ENCODE peak calls at places on chromosomes 16 and 17, in five cellular contexts. P, W, R, Z and F are unnamed samples. For H3K27me3, the result is how much of the 10 kb centered on the place peaks cover.

GRCh38 chr17:75689441-75689873 is 22.3 kb downstream of the SAP30BP start:
- DNase-seq in R (no peak), P (no peak), Z (no peak), W (no peak), F (no peak)

GRCh38 chr17:48637323-48638260 is 11.4 kb upstream of the HOXB9 start:
- DNase-seq in P (no peak), R (no peak), Z (peak), W (no peak), F (no peak)

GRCh38 chr16:84986879-84987278 is 24.5 kb downstream of the ZDHHC7 start:
- DNase-seq in W (no peak), R (no peak), P (peak), Z (no peak), F (no peak)

GRCh38 chr17:16328997-16329396 is 24.3 kb downstream of the CENPV start:
- DNase-seq in P (no peak), Z (no peak), R (no peak), W (no peak), F (peak)

GRCh38 chr17:28925912-28926365 is 23.1 kb upstream of the DHRS13 start:
- DNase-seq in W (no peak), Z (peak), P (no peak), R (no peak), F (no peak)

GRCh38 chr17:40062347-40063033 is at the start of gene THRA:
- DNase-seq in R (peak), W (peak), P (peak), Z (no peak), F (peak)

GRCh38 chr17:70270554-70270953 is 101.2 kb downstream of the KCNJ2 start:
- DNase-seq in P (no peak), W (no peak), Z (no peak), R (no peak), F (no peak)

GRCh38 chr17:18921912-18922451 is 30.0 kb upstream of the SLC5A10 start:
- DNase-seq in W (peak), R (no peak), Z (peak), P (no peak), F (no peak)

GRCh38 chr17:58172369-58173071 is 5.7 kb downstream of the OR4D2 start:
- DNase-seq in P (no peak), W (no peak), Z (peak), R (no peak), F (peak)

GRCh38 chr16:23905027-23905426 is 69.2 kb downstream of the PRKCB start:
- DNase-seq in R (no peak), P (no peak), Z (peak), W (peak), F (no peak)

GRCh38 chr16:88380099-88380498 is 2.7 kb upstream of the ZNF469 start:
- DNase-seq in W (peak), Z (no peak), R (no peak), P (peak), F (no peak)

GRCh38 chr17:17523001-17523713 is 27.0 kb upstream of the RASD1 start:
- DNase-seq in Z (no peak), W (no peak), R (no peak), P (peak), F (peak)

GRCh38 chr17:1271020-1271423 is 778 bp downstream of the BHLHA9 start:
- DNase-seq in W (no peak), R (no peak), P (no peak), Z (no peak), F (no peak)

GRCh38 chr16:86030116-86030515 is 131.2 kb downstream of the IRF8 start:
- DNase-seq in P (no peak), Z (no peak), R (no peak), W (peak), F (no peak)

GRCh38 chr16:87131061-87131995 is 185.9 kb downstream of the C16orf95 start:
- DNase-seq in P (no peak), R (no peak), Z (no peak), W (no peak), F (no peak)

GRCh38 chr17:81868674-81869220 is 2.4 kb downstream of the ARHGDIA start:
- DNase-seq in Z (peak), P (no peak), W (peak), R (no peak), F (peak)

GRCh38 chr16:46620265-46621005 is 744 bp downstream of the SHCBP1 start:
- DNase-seq in Z (no peak), P (no peak), W (no peak), R (no peak), F (no peak)

GRCh38 chr17:77782611-77783010 is 175.9 kb upstream of the TNRC6C start:
- DNase-seq in W (no peak), R (no peak), P (no peak), Z (no peak), F (no peak)

GRCh38 chr17:77785526-77785925 is 173.0 kb upstream of the TNRC6C start:
- DNase-seq in Z (no peak), W (no peak), R (no peak), P (no peak), F (no peak)

GRCh38 chr17:77783991-77784820 is 174.3 kb upstream of the TNRC6C start:
- DNase-seq in Z (no peak), W (no peak), R (no peak), P (no peak), F (no peak)

GRCh38 chr17:77786740-77787505 is 171.6 kb upstream of the TNRC6C start:
- DNase-seq in W (no peak), Z (no peak), R (no peak), P (no peak), F (no peak)

GRCh38 chr17:77786090-77786489 is 172.4 kb upstream of the TNRC6C start:
- DNase-seq in Z (no peak), W (no peak), P (no peak), R (no peak), F (no peak)
- H3K27me3 ChIP-seq in Z (under half), W (under half), P (under half), R (under half), F (under half)

GRCh38 chr17:79777844-79778503 is at the start of gene CBX2:
- DNase-seq in Z (peak), R (no peak), P (peak), W (peak), F (peak)

GRCh38 chr17:79779088-79779529 is 1.2 kb downstream of the CBX2 start:
- DNase-seq in W (peak), P (peak), Z (no peak), R (no peak), F (no peak)

GRCh38 chr17:79777166-79777843 is 643 bp upstream of the CBX2 start:
- DNase-seq in W (peak), R (no peak), P (peak), Z (peak), F (peak)

GRCh38 chr17:79779661-79780365 is 1.9 kb downstream of the CBX2 start:
- DNase-seq in P (peak), R (no peak), W (peak), Z (no peak), F (no peak)

DNA sequence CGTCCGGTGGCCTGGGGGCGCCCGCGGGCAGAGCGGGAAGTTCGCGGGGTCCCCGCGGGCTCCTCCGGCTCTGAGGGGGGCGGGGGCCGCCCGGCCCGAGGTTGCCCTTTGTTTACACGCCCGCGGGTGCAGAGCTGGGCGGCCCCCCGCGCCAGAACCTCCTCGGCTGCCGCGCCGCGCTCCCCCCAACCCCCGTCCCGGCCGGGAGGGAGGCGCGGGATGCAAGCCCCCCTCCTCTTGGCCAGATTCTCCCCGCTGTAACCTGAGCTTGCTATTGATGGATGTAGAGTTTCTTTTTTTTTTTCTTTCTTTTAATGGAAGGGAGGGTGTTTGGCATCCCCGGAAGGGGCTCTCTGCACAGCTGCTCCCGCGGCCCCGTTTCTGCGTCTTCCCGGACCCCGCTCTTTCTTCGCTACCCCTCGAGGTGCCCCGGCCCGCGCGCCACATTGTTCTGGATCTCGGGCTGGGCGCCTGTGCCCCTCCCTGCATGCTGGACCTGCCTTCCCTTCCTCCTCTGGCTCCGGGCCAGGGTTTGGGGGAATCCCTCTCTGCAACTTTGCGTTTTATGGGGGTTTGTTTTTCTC is 648 bp downstream of the CBX2 start:
- DNase-seq in Z (no peak), R (no peak), W (peak), P (peak), F (peak)
- H3K27me3 ChIP-seq in Z (under half), R (under half), W (under half), P (under half), F (under half)

DNA sequence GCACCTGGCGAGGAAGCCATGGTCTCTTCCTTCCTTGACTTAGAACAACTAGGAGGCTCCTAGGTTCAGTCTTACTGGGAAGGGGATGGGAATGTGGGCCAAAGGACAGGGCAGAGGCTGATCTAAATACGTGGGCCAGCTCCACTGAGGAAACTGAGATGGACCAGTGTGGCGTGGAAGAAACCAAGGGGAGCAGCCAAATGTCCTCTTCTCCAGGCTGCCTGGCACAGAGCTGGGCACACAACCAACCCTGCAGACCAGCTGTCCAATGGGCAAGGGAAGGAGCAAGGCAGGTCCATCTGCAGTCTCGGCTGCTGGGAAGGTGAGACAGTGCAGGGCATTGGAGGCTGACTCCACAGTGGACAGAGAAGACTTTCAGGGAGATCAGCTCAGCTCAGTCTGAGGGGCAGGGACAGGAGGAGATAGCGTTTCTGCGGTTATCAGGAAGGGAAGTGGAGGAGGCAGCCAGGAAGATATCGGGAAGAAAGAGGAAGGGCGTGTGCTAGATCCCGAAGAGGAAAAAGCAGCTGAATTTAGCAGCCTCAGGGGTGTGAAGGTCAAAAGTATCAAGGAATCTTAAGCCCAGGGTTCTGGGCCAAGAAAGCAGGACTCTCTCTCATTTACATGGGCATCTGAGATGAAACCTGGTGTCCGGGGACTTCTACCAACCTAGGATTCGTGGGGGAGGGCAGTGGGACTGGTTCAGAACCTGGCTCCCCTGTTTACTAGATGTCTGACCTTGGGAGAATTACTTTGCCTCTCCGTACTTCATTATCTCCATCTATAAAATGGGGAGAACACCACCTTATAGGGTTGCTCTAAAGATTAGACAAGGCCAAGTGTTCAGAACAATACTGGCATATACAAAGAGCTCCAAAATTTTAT is 1.8 kb downstream of the KIFC3 start:
- DNase-seq in Z (no peak), R (no peak), P (peak), W (no peak), F (no peak)
- H3K27me3 ChIP-seq in Z (under half), R (under half), P (under half), W (under half), F (under half)

GRCh38 chr17:63305857-63306256 is 140.2 kb downstream of the CYB561 start:
- DNase-seq in W (no peak), R (no peak), P (no peak), Z (no peak), F (no peak)
- H3K27me3 ChIP-seq in W (under half), R (under half), P (under half), Z (under half), F (under half)

GRCh38 chr16:320206-320605 is 32.3 kb downstream of the AXIN1 start:
- DNase-seq in W (no peak), Z (no peak), R (no peak), P (no peak), F (no peak)
- H3K27me3 ChIP-seq in W (under half), Z (under half), R (under half), P (under half), F (under half)

DNA sequence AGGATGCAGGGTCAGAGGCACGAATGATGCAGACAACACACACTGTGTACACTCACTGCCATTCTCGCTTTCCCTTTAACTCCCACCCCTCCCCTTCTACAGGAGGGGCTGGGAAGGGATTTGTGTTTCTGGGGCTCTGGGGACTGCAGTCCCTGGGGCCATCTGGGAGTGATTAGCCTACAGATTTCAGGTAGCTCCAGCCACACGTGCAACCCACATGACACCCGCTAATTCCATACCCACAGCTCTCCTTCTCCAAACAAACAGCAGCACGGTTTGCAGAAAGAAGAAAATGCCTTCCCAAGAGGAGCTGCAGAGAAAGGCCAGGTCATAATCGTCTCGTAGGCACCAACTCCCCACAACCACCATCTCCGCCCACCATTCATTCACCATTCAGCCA is 9.4 kb upstream of the SOX9 start:
- DNase-seq in Z (no peak), W (no peak), P (no peak), R (no peak), F (no peak)
- H3K27me3 ChIP-seq in Z (under half), W (under half), P (under half), R (under half), F (under half)

GRCh38 chr17:55520402-55520801 is 9.2 kb upstream of the SMIM36 start:
- DNase-seq in R (no peak), P (no peak), W (no peak), Z (no peak), F (no peak)
- H3K27me3 ChIP-seq in R (under half), P (under half), W (under half), Z (under half), F (under half)